ENCODE peak calls at places on chromosomes 7 and 10, in four cellular contexts. A is HepG2, N is K562, L is SK-N-SH. S is an unnamed sample.

GRCh38 chr7:25893436-25893835 is 258.6 kb upstream of the NFE2L3 start:
- DNase-seq in A (no peak), N (no peak), L (no peak), S (no peak)

GRCh38 chr7:131563918-131564317 is 7.5 kb upstream of the PODXL start:
- DNase-seq in A (no peak), N (no peak), L (no peak), S (no peak)

GRCh38 chr7:82021713-82022112 is 251.9 kb upstream of the HGF start:
- DNase-seq in A (no peak), N (no peak), L (no peak), S (no peak)

GRCh38 chr7:140322759-140323158 is 75.6 kb downstream of the SLC37A3 start:
- DNase-seq in A (no peak), N (peak), L (no peak), S (no peak)

GRCh38 chr10:98416989-98417388 is 2.0 kb upstream of the PYROXD2 start:
- DNase-seq in A (no peak), N (no peak), L (no peak), S (no peak)

GRCh38 chr7:13508586-13508985 is 480.9 kb downstream of the ETV1 start:
- DNase-seq in A (no peak), N (no peak), L (no peak), S (no peak)

GRCh38 chr10:122056431-122057094 is 67.6 kb downstream of the TACC2 start:
- DNase-seq in A (peak), N (no peak), L (no peak), S (no peak)

GRCh38 chr10:22027666-22028238 is 24.2 kb upstream of the DNAJC1 start:
- DNase-seq in A (no peak), N (no peak), L (no peak), S (no peak)

GRCh38 chr7:147990837-147991236 is 599.7 kb upstream of the C7orf33 start:
- DNase-seq in A (no peak), N (no peak), L (no peak), S (no peak)

GRCh38 chr10:130771491-130771890 is 540.0 kb downstream of the TCERG1L start:
- DNase-seq in A (no peak), N (no peak), L (peak), S (no peak)
- TF ChIP-seq NFIC in A (no peak), N (no peak), L (no peak), S (no peak)

GRCh38 chr10:3901370-3901769 is 116.4 kb upstream of the KLF6 start:
- DNase-seq in A (no peak), N (no peak), L (no peak), S (no peak)
- TF ChIP-seq NFIC in A (no peak), N (no peak), L (no peak), S (no peak)

GRCh38 chr10:59558066-59558465 is 151.6 kb downstream of the SLC16A9 start:
- DNase-seq in A (no peak), N (no peak), L (no peak), S (no peak)
- TF ChIP-seq NFIC in A (no peak), N (no peak), L (no peak), S (no peak)

GRCh38 chr10:14736600-14737081 is 38.1 kb downstream of the FAM107B start:
- DNase-seq in A (no peak), N (no peak), L (no peak), S (no peak)
- TF ChIP-seq NFIC in A (no peak), N (no peak), L (no peak), S (peak)

GRCh38 chr7:46058424-46058823 is 137.4 kb upstream of the IGFBP3 start:
- DNase-seq in A (no peak), N (no peak), L (no peak), S (no peak)
- TF ChIP-seq NFIC in A (no peak), N (no peak), L (no peak), S (peak)

DNA sequence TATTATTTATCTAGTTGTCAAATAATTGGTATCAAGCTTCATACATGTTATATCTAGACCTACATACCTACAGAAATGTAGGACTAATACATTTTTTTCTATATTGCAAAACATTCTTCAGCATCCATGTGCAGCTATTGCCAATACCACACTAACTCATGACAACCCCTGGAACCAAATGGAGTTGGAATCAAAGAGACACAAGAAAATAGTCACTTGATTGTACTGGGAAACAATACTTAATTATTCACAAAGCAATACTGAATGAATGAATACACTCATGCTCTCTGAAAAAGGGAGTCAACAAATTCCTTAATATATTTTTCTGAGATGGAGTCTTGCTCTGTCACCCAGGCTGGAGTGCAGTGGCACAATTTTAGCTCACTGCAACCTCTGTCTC is 10.4 kb upstream of the CFAP43 start:
- DNase-seq in A (no peak), N (no peak), L (no peak), S (no peak)
- TF ChIP-seq NFIC in A (no peak), N (no peak), L (no peak), S (no peak)

DNA sequence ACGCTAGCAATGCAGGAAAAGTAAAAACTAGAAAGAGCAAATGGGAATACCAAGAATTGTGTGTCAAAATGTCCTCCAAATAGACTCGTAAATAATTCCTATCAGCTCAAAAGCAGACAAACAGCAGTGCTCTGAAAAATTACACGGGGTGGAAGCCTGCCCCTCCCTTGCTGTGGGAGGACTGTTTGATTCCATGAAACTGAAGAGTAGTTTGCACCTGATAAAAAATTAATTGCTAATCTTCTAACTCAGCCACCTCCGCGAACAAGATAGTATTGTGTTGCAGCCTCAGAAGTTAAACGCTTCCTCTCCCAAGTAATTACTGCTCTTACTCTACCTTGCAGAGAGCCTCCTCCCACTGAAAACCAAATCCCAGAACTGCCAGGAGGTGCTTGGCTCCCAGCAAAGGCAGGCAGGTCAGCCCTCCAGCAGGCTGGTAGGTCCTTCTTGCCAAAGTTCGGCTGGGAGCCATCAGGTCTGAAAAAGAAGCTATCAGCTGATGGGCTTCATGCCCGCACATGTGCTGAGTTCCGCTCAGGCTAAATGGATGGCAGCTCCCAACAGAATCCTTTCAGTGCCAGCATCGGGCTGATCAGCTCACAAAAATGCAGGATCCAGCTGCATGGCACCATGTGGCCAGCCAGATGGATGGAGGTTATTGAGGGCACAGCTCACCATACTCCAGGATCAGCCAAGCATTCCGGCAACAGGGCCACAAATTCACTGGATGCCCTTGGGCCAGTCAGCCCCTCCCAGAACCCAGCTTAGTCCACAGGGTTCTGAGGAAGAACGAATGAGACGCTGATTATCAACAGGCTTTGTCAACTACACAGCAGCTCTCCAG is 37.1 kb downstream of the MAD1L1 start:
- DNase-seq in A (no peak), N (peak), L (no peak), S (no peak)
- TF ChIP-seq NFIC in A (no peak), N (no peak), L (no peak), S (no peak)

S was measured in GM12878.